ENCODE peak calls at places on chromosome 3, in nine cellular contexts. P is mucosa of descending colon; G is GM13976; D is effector CD4-positive, alpha-beta T cell; X is islet precursor cell; F is GM20000; A is kidney glomerular epithelial cell; Q is midbrain; S is mesendoderm. E is an unnamed sample.

GRCh38 chr3:43549626-43550025 is 72.2 kb downstream of the ANO10 start:
- DNase-seq in P (no peak), G (no peak), D (no peak), X (no peak), F (no peak), A (no peak), Q (no peak), S (no peak), E (no peak)

GRCh38 chr3:149247929-149248691 is 26.5 kb upstream of the CP start:
- DNase-seq in P (no peak), G (no peak), D (no peak), X (no peak), F (no peak), A (peak; percentile 24), Q (no peak), S (peak; percentile 46), E (peak; percentile 58)

GRCh38 chr3:40035177-40035576 is 225.8 kb downstream of the MYRIP start:
- DNase-seq in P (no peak), G (no peak), D (no peak), X (no peak), F (no peak), A (no peak), Q (no peak), S (no peak), E (no peak)

GRCh38 chr3:31918179-31919165 is 62.6 kb downstream of the OSBPL10 start:
- DNase-seq in P (no peak), G (peak; percentile 59), D (no peak), X (no peak), F (peak; percentile 61), A (no peak), Q (no peak), S (peak; percentile 70), E (peak; percentile 35)

GRCh38 chr3:187986514-187986934 is 167.4 kb upstream of the LPP start:
- DNase-seq in P (no peak), G (no peak), D (no peak), X (peak; percentile 90), F (no peak), A (peak; percentile 89), Q (no peak), S (peak; percentile 57), E (peak; percentile 93)

GRCh38 chr3:18423401-18424212 is 1.5 kb downstream of the SATB1 start:
- DNase-seq in P (peak; percentile 50), G (peak; percentile 35), D (no peak), X (peak; percentile 55), F (peak; percentile 46), A (peak; percentile 49), Q (peak; percentile 68), S (peak; percentile 80), E (peak; percentile 63)

GRCh38 chr3:151604941-151605340 is 128.8 kb upstream of the AADACL2 start:
- DNase-seq in P (no peak), G (no peak), D (no peak), X (no peak), F (no peak), A (no peak), Q (no peak), S (no peak), E (no peak)

GRCh38 chr3:196662033-196662432 is 22.5 kb downstream of the NRROS start:
- DNase-seq in P (no peak), G (no peak), D (no peak), X (peak; percentile 76), F (no peak), A (no peak), Q (no peak), S (peak; percentile 65), E (no peak)

GRCh38 chr3:89571707-89572106 is 464.3 kb downstream of the EPHA3 start:
- DNase-seq in P (no peak), G (no peak), D (no peak), X (no peak), F (no peak), A (no peak), Q (no peak), S (no peak), E (no peak)